ENCODE peak calls at places on chromosomes 5 and 9, in four cellular contexts. One of them, this sample, is unnamed.

GRCh38 chr9:6417186-6417585 is 4.2 kb downstream of the UHRF2 start:
- DNase-seq in Calu3: no peak
- DNase-seq in cerebellar nuclear complex: no peak
- DNase-seq in DMS79 treated with DMSO at 0.1 percent for 48 hours: no peak
- DNase-seq in this sample: no peak

GRCh38 chr5:56659991-56660390 is 155.4 kb upstream of the MAP3K1 start:
- DNase-seq in Calu3: no peak
- DNase-seq in cerebellar nuclear complex: no peak
- DNase-seq in DMS79 treated with DMSO at 0.1 percent for 48 hours: no peak
- DNase-seq in this sample: no peak

GRCh38 chr5:92353107-92354030 is 970.3 kb upstream of the ARRDC3 start:
- DNase-seq in Calu3: peak; percentile 20
- DNase-seq in cerebellar nuclear complex: no peak
- DNase-seq in DMS79 treated with DMSO at 0.1 percent for 48 hours: no peak
- DNase-seq in this sample: peak; percentile 79

GRCh38 chr9:114958021-114958846 is 27.8 kb upstream of the TNFSF8 start:
- DNase-seq in Calu3: no peak
- DNase-seq in cerebellar nuclear complex: no peak
- DNase-seq in DMS79 treated with DMSO at 0.1 percent for 48 hours: no peak
- DNase-seq in this sample: no peak

GRCh38 chr5:139296862-139297326 is 3.4 kb downstream of the MATR3 start:
- DNase-seq in Calu3: no peak
- DNase-seq in cerebellar nuclear complex: no peak
- DNase-seq in DMS79 treated with DMSO at 0.1 percent for 48 hours: no peak
- DNase-seq in this sample: no peak

GRCh38 chr5:33343661-33344327 is 97.0 kb upstream of the TARS1 start:
- DNase-seq in Calu3: no peak
- DNase-seq in cerebellar nuclear complex: no peak
- DNase-seq in DMS79 treated with DMSO at 0.1 percent for 48 hours: no peak
- DNase-seq in this sample: no peak

GRCh38 chr9:133563286-133564213 is 29.0 kb downstream of the ADAMTSL2 start:
- DNase-seq in Calu3: peak; percentile 3
- DNase-seq in cerebellar nuclear complex: no peak
- DNase-seq in DMS79 treated with DMSO at 0.1 percent for 48 hours: no peak
- DNase-seq in this sample: peak; percentile 18

GRCh38 chr5:151469992-151470391 is 22.6 kb downstream of the SLC36A1 start:
- DNase-seq in Calu3: no peak
- DNase-seq in cerebellar nuclear complex: no peak
- DNase-seq in DMS79 treated with DMSO at 0.1 percent for 48 hours: peak; percentile 86
- DNase-seq in this sample: no peak

GRCh38 chr5:36957953-36958559 is 81.5 kb downstream of the NIPBL start:
- DNase-seq in Calu3: no peak
- DNase-seq in cerebellar nuclear complex: no peak
- DNase-seq in DMS79 treated with DMSO at 0.1 percent for 48 hours: no peak
- DNase-seq in this sample: no peak

GRCh38 chr5:158451203-158451982 is 592.4 kb upstream of the CLINT1 start:
- DNase-seq in Calu3: no peak
- DNase-seq in cerebellar nuclear complex: no peak
- DNase-seq in DMS79 treated with DMSO at 0.1 percent for 48 hours: no peak
- DNase-seq in this sample: no peak

GRCh38 chr5:72767289-72768010 is 49.0 kb upstream of the TNPO1 start:
- DNase-seq in Calu3: no peak
- DNase-seq in cerebellar nuclear complex: no peak
- DNase-seq in DMS79 treated with DMSO at 0.1 percent for 48 hours: peak; percentile 2
- DNase-seq in this sample: peak; percentile 23

GRCh38 chr9:105216440-105217178 is 27.8 kb upstream of the SLC44A1 start:
- DNase-seq in Calu3: no peak
- DNase-seq in cerebellar nuclear complex: no peak
- DNase-seq in DMS79 treated with DMSO at 0.1 percent for 48 hours: no peak
- DNase-seq in this sample: no peak

GRCh38 chr9:76486151-76486550 is 27.2 kb downstream of the GCNT1 start:
- DNase-seq in Calu3: no peak
- DNase-seq in cerebellar nuclear complex: no peak
- DNase-seq in DMS79 treated with DMSO at 0.1 percent for 48 hours: no peak
- DNase-seq in this sample: no peak

GRCh38 chr5:159067201-159067600 is 32.5 kb downstream of the EBF1 start:
- DNase-seq in Calu3: no peak
- DNase-seq in cerebellar nuclear complex: no peak
- DNase-seq in DMS79 treated with DMSO at 0.1 percent for 48 hours: no peak
- DNase-seq in this sample: no peak

GRCh38 chr5:126920291-126920690 is 110.1 kb downstream of the MARCHF3 start:
- DNase-seq in Calu3: no peak
- DNase-seq in cerebellar nuclear complex: no peak
- DNase-seq in DMS79 treated with DMSO at 0.1 percent for 48 hours: no peak
- DNase-seq in this sample: no peak

GRCh38 chr9:134748637-134749036 is 107.0 kb downstream of the COL5A1 start:
- DNase-seq in Calu3: no peak
- DNase-seq in cerebellar nuclear complex: no peak
- DNase-seq in DMS79 treated with DMSO at 0.1 percent for 48 hours: no peak
- DNase-seq in this sample: no peak

GRCh38 chr9:68597362-68597997 is 56.8 kb upstream of the TMEM252 start:
- DNase-seq in Calu3: no peak
- DNase-seq in cerebellar nuclear complex: no peak
- DNase-seq in DMS79 treated with DMSO at 0.1 percent for 48 hours: no peak
- DNase-seq in this sample: no peak

GRCh38 chr5:96967400-96967799 is 31.5 kb downstream of the LNPEP start:
- DNase-seq in Calu3: no peak
- DNase-seq in cerebellar nuclear complex: no peak
- DNase-seq in DMS79 treated with DMSO at 0.1 percent for 48 hours: no peak
- DNase-seq in this sample: no peak

GRCh38 chr5:87300744-87301143 is 33.1 kb downstream of the RASA1 start:
- DNase-seq in Calu3: peak; percentile 69
- DNase-seq in cerebellar nuclear complex: no peak
- DNase-seq in DMS79 treated with DMSO at 0.1 percent for 48 hours: no peak
- DNase-seq in this sample: peak; percentile 48

GRCh38 chr5:108521841-108522506 is 140.1 kb upstream of the FBXL17 start:
- DNase-seq in Calu3: peak; percentile 68
- DNase-seq in cerebellar nuclear complex: no peak
- DNase-seq in DMS79 treated with DMSO at 0.1 percent for 48 hours: peak; percentile 19
- DNase-seq in this sample: peak; percentile 77

GRCh38 chr5:78727786-78728761 is 79.5 kb upstream of the LHFPL2 start:
- DNase-seq in Calu3: peak; percentile 63
- DNase-seq in cerebellar nuclear complex: no peak
- DNase-seq in DMS79 treated with DMSO at 0.1 percent for 48 hours: no peak
- DNase-seq in this sample: peak; percentile 71

GRCh38 chr9:89079421-89079820 is 88.2 kb downstream of the S1PR3 start:
- DNase-seq in Calu3: no peak
- DNase-seq in cerebellar nuclear complex: no peak
- DNase-seq in DMS79 treated with DMSO at 0.1 percent for 48 hours: no peak
- DNase-seq in this sample: no peak

GRCh38 chr9:75927351-75927750 is 36.9 kb downstream of the PCSK5 start:
- DNase-seq in Calu3: peak; percentile 26
- DNase-seq in cerebellar nuclear complex: no peak
- DNase-seq in DMS79 treated with DMSO at 0.1 percent for 48 hours: no peak
- DNase-seq in this sample: no peak

GRCh38 chr5:93433422-93433821 is 147.6 kb downstream of the NR2F1-AS1 start:
- DNase-seq in Calu3: no peak
- DNase-seq in cerebellar nuclear complex: no peak
- DNase-seq in DMS79 treated with DMSO at 0.1 percent for 48 hours: no peak
- DNase-seq in this sample: no peak

GRCh38 chr5:135462304-135462703 is 10.2 kb upstream of the TIFAB start:
- DNase-seq in Calu3: peak; percentile 79
- DNase-seq in cerebellar nuclear complex: no peak
- DNase-seq in DMS79 treated with DMSO at 0.1 percent for 48 hours: peak; percentile 24
- DNase-seq in this sample: peak; percentile 90

GRCh38 chr5:6328173-6328572 is 50.2 kb downstream of the MED10 start:
- DNase-seq in Calu3: peak; percentile 22
- DNase-seq in cerebellar nuclear complex: no peak
- DNase-seq in DMS79 treated with DMSO at 0.1 percent for 48 hours: no peak
- DNase-seq in this sample: peak; percentile 40

GRCh38 chr5:169805527-169805934 is 168.5 kb downstream of the DOCK2 start:
- DNase-seq in Calu3: no peak
- DNase-seq in cerebellar nuclear complex: no peak
- DNase-seq in DMS79 treated with DMSO at 0.1 percent for 48 hours: no peak
- DNase-seq in this sample: no peak

This sample was measured in SW480.